ENCODE peak calls at places on chromosomes 4 and X, in seven cellular contexts. K is mesendoderm, P is H9, M is mesenchymal stem cell, B is neuronal stem cell, S is H1, T is trophoblast cell. O is an unnamed sample.

GRCh38 chr4:680931-681645 is 6.7 kb downstream of the MYL5 start:
- DNase-seq in S (no peak), B (no peak), T (peak; percentile 48), K (peak; percentile 78), M (peak; percentile 70), P (peak; percentile 77), O (no peak)

GRCh38 chr4:183906486-183906735 is 1.3 kb downstream of the STOX2 start:
- DNase-seq in T (no peak), K (no peak), B (no peak), P (no peak), S (no peak), M (peak; percentile 1), O (no peak)

GRCh38 chr4:26762650-26763049 is 98.0 kb upstream of the STIM2 start:
- DNase-seq in B (no peak), K (peak; percentile 16), T (peak; percentile 23), P (no peak), S (no peak), M (peak; percentile 46), O (peak; percentile 54)

GRCh38 chr4:1405249-1405635 is 1.0 kb downstream of the NKX1-1 start:
- DNase-seq in P (peak; percentile 23), B (no peak), M (no peak), T (no peak), S (no peak), K (no peak), O (no peak)

GRCh38 chr4:176406736-176407135 is 87.0 kb downstream of the SPCS3 start:
- DNase-seq in M (no peak), T (no peak), P (no peak), K (no peak), B (no peak), S (no peak), O (peak; percentile 66)

GRCh38 chrX:130094712-130095111 is 15.6 kb downstream of the ELF4 start:
- DNase-seq in K (no peak), B (no peak), S (no peak), P (no peak), M (no peak), T (no peak), O (no peak)

GRCh38 chr4:113825272-113825671 is 63.7 kb upstream of the CAMK2D start:
- DNase-seq in S (no peak), B (no peak), P (no peak), M (no peak), T (no peak), K (no peak), O (no peak)

GRCh38 chr4:170398228-170398627 is 308.5 kb upstream of the AADAT start:
- DNase-seq in B (no peak), P (no peak), T (no peak), K (no peak), S (no peak), M (no peak), O (no peak)

GRCh38 chr4:143625632-143626031 is 74.8 kb downstream of the FREM3 start:
- DNase-seq in K (no peak), T (no peak), M (no peak), S (no peak), P (no peak), B (no peak), O (no peak)

GRCh38 chr4:150055467-150055866 is 22.8 kb upstream of the DCLK2 start:
- DNase-seq in B (no peak), M (no peak), P (no peak), S (no peak), K (no peak), T (no peak), O (no peak)

GRCh38 chr4:137043184-137043583 is 489.1 kb downstream of the PCDH18 start:
- DNase-seq in P (no peak), K (no peak), B (no peak), T (no peak), S (no peak), M (no peak), O (no peak)

GRCh38 chrX:136867096-136867491 is 13.4 kb downstream of the RBMX start:
- DNase-seq in T (no peak), B (no peak), K (no peak), P (no peak), S (no peak), M (no peak), O (peak; percentile 23)

GRCh38 chr4:67549123-67549522 is 3.8 kb upstream of the CENPC start:
- DNase-seq in T (peak; percentile 31), P (no peak), M (no peak), S (no peak), B (no peak), K (no peak), O (no peak)

GRCh38 chrX:154310991-154311541 is 15.5 kb downstream of the TKTL1 start:
- DNase-seq in S (no peak), B (no peak), P (no peak), T (no peak), K (no peak), M (no peak), O (peak; percentile 7)

GRCh38 chr4:74543983-74544382 is 99.0 kb downstream of the AREG start:
- DNase-seq in B (no peak), P (no peak), T (peak; percentile 64), M (peak; percentile 57), S (no peak), K (no peak), O (peak; percentile 88)

GRCh38 chr4:146224331-146224966 is 10.1 kb downstream of the REELD1 start:
- DNase-seq in B (no peak), P (no peak), K (no peak), S (no peak), M (peak; percentile 79), T (no peak), O (peak; percentile 26)

GRCh38 chr4:179624768-179625181 is 2182.5 kb upstream of the AGA start:
- DNase-seq in P (peak; percentile 31), B (no peak), M (peak; percentile 88), K (peak; percentile 34), T (no peak), S (no peak), O (peak; percentile 89)

GRCh38 chr4:76590847-76591281 is 155.8 kb downstream of the SHROOM3 start:
- DNase-seq in K (no peak), M (no peak), B (no peak), P (no peak), T (peak; percentile 74), S (no peak), O (peak; percentile 58)

GRCh38 chr4:168836482-168836881 is 173.6 kb downstream of the CBR4 start:
- DNase-seq in T (no peak), B (no peak), M (no peak), K (no peak), P (no peak), S (no peak), O (no peak)

GRCh38 chr4:168839758-168840385 is 170.2 kb downstream of the CBR4 start:
- DNase-seq in T (no peak), M (peak; percentile 64), K (no peak), P (no peak), B (no peak), S (no peak), O (no peak)

GRCh38 chr4:168840386-168840763 is 169.7 kb downstream of the CBR4 start:
- DNase-seq in K (no peak), M (no peak), B (no peak), S (no peak), P (no peak), T (no peak), O (no peak)

GRCh38 chr4:168835880-168836454 is 174.1 kb downstream of the CBR4 start:
- DNase-seq in S (no peak), P (no peak), M (no peak), K (no peak), B (no peak), T (no peak), O (no peak)

GRCh38 chr4:168837922-168838321 is 172.1 kb downstream of the CBR4 start:
- DNase-seq in K (no peak), P (no peak), T (peak; percentile 30), B (no peak), S (no peak), M (no peak), O (no peak)
- H4K8ac ChIP-seq in K (no peak overlapping the region), P (no peak overlapping the region), T (no peak overlapping the region), B (no peak overlapping the region), S (no peak overlapping the region), M (peak overlapping the region; percentile 38), O (no peak overlapping the region)

GRCh38 chr4:71595576-71596108 is 188.2 kb downstream of the GC start:
- DNase-seq in M (peak; percentile 38), T (no peak), P (no peak), K (no peak), S (no peak), B (no peak), O (no peak)
- H3K23ac ChIP-seq in M (no peak overlapping the region), T (no peak overlapping the region), P (no peak overlapping the region), K (no peak overlapping the region), S (no peak overlapping the region), B (no peak overlapping the region), O (no peak overlapping the region)

GRCh38 chr4:159540501-159540900 is 437.6 kb downstream of the RAPGEF2 start:
- DNase-seq in K (peak; percentile 36), M (no peak), S (no peak), T (no peak), B (no peak), P (peak; percentile 44), O (no peak)

GRCh38 chr4:159540038-159540437 is 437.2 kb downstream of the RAPGEF2 start:
- DNase-seq in T (no peak), M (no peak), K (peak; percentile 3), B (no peak), P (no peak), S (no peak), O (no peak)

GRCh38 chr4:159541143-159541542 is 438.3 kb downstream of the RAPGEF2 start:
- DNase-seq in K (peak; percentile 4), B (no peak), M (no peak), S (no peak), P (no peak), T (no peak), O (no peak)

GRCh38 chr4:159545556-159545955 is 442.7 kb downstream of the RAPGEF2 start:
- DNase-seq in B (no peak), M (no peak), P (no peak), K (no peak), S (no peak), T (no peak), O (no peak)

DNA sequence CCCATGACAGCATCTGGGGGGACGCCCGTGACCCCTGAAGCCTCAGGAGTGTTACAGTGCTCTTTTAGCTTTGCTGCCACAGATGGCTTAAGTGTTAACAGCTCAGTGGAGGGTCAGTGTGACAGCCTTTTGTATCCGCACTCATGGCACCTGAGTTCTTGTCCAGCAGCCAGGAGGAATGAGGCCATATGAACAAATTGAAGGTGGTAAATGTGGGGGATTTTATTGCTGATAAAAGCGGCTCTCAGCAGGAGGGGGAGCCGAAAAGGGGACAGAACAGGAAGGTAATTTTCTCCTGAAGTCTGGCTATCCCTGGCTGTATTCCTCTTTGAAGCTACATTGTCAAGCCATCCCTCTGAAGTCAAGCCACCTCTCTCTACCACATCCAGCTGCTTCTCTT is 441.0 kb downstream of the RAPGEF2 start:
- DNase-seq in B (no peak), K (no peak), S (no peak), T (no peak), M (no peak), P (no peak), O (no peak)
- H2BK5ac ChIP-seq in B (no peak overlapping the region), K (no peak overlapping the region), S (no peak overlapping the region), T (no peak overlapping the region), M (no peak overlapping the region), P (no peak overlapping the region), O (no peak overlapping the region)

GRCh38 chrX:76996641-76997040 is 450.5 kb upstream of the FGF16 start:
- DNase-seq in K (no peak), T (no peak), P (no peak), B (no peak), M (no peak), S (no peak), O (no peak)
- H4K8ac ChIP-seq in K (no peak overlapping the region), T (no peak overlapping the region), P (no peak overlapping the region), B (no peak overlapping the region), M (no peak overlapping the region), S (no peak overlapping the region), O (no peak overlapping the region)

GRCh38 chr4:142354794-142355416 is 491.2 kb downstream of the INPP4B start:
- DNase-seq in K (no peak), P (no peak), B (no peak), S (no peak), T (no peak), M (no peak), O (no peak)
- H3K23ac ChIP-seq in K (no peak overlapping the region), P (no peak overlapping the region), B (no peak overlapping the region), S (no peak overlapping the region), T (no peak overlapping the region), M (no peak overlapping the region), O (no peak overlapping the region)